ENCODE peak calls at places on chromosome 4, in nine cellular contexts. C, Z, I, G, L, K, Y, O and T are unnamed samples.

GRCh38 chr4:118270492-118270891 is 82.3 kb downstream of the PRSS12 start:
- DNase-seq in O (no peak), I (peak), Y (peak), K (no peak), C (no peak), G (no peak), L (no peak), Z (no peak), T (no peak)

GRCh38 chr4:25112349-25113008 is 47.8 kb downstream of the SEPSECS start:
- DNase-seq in O (no peak), L (no peak), G (no peak), I (peak), Z (no peak), K (peak), C (no peak), Y (no peak), T (no peak)

GRCh38 chr4:55884093-55884850 is 30.8 kb downstream of the EXOC1 start:
- DNase-seq in Z (no peak), O (no peak), C (no peak), K (no peak), I (no peak), L (no peak), G (no peak), Y (no peak), T (no peak)

GRCh38 chr4:114296126-114296525 is 302.5 kb upstream of the UGT8 start:
- DNase-seq in O (no peak), L (no peak), I (no peak), K (no peak), G (no peak), C (no peak), Z (no peak), Y (no peak), T (no peak)

GRCh38 chr4:88134536-88135361 is 23.7 kb downstream of the ABCG2 start:
- DNase-seq in L (no peak), C (no peak), G (no peak), Z (no peak), I (no peak), Y (no peak), K (no peak), O (no peak), T (no peak)

GRCh38 chr4:174198396-174199179 is 84.9 kb downstream of the FBXO8 start:
- DNase-seq in I (no peak), Y (no peak), G (no peak), O (no peak), L (peak), K (no peak), Z (no peak), C (no peak), T (no peak)

GRCh38 chr4:128572778-128573241 is 236.7 kb upstream of the JADE1 start:
- DNase-seq in I (no peak), G (no peak), Y (no peak), O (no peak), C (no peak), Z (no peak), K (no peak), L (no peak), T (no peak)

GRCh38 chr4:54548831-54549460 is 108.8 kb upstream of the KIT start:
- DNase-seq in L (no peak), C (no peak), O (no peak), Z (no peak), K (no peak), G (no peak), Y (no peak), I (no peak), T (no peak)

GRCh38 chr4:116066711-116067245 is 953.4 kb upstream of the NDST4 start:
- DNase-seq in I (no peak), Z (no peak), L (no peak), K (no peak), O (no peak), G (no peak), C (no peak), Y (no peak), T (no peak)

GRCh38 chr4:113591982-113592381 is 169.6 kb downstream of the CAMK2D start:
- DNase-seq in G (no peak), C (no peak), Y (no peak), Z (no peak), I (no peak), K (no peak), O (no peak), L (no peak), T (no peak)

GRCh38 chr4:6626066-6626465 is 14.4 kb upstream of the MRFAP1 start:
- DNase-seq in I (no peak), O (no peak), L (no peak), C (no peak), Z (no peak), G (no peak), Y (no peak), K (no peak), T (no peak)

GRCh38 chr4:35315419-35315818 is 928.9 kb downstream of the ARAP2 start:
- DNase-seq in Z (no peak), K (no peak), O (no peak), C (no peak), Y (no peak), I (no peak), L (no peak), G (no peak), T (no peak)

GRCh38 chr4:40662962-40663604 is 33.4 kb upstream of the RBM47 start:
- DNase-seq in C (no peak), I (peak), G (no peak), L (peak), K (no peak), Y (no peak), O (no peak), Z (peak), T (peak)

GRCh38 chr4:15063341-15063740 is 61.1 kb downstream of the CPEB2 start:
- DNase-seq in Y (no peak), Z (no peak), O (no peak), L (no peak), I (no peak), G (no peak), C (no peak), K (no peak), T (peak)

GRCh38 chr4:176902710-176903323 is 110.1 kb upstream of the VEGFC start:
- DNase-seq in L (no peak), O (no peak), Z (no peak), C (no peak), K (no peak), Y (no peak), I (peak), G (no peak), T (no peak)

GRCh38 chr4:181637186-181638105 is 605.8 kb upstream of the TENM3 start:
- DNase-seq in Z (no peak), O (no peak), L (no peak), I (no peak), Y (no peak), C (no peak), G (no peak), K (no peak), T (no peak)

GRCh38 chr4:86007042-86007441 is 352.8 kb downstream of the MAPK10 start:
- DNase-seq in G (no peak), L (no peak), O (no peak), Y (no peak), C (no peak), Z (no peak), I (no peak), K (no peak), T (no peak)

GRCh38 chr4:175946472-175947116 is 119.0 kb upstream of the WDR17 start:
- DNase-seq in G (no peak), O (no peak), C (no peak), K (no peak), I (no peak), L (no peak), Z (no peak), Y (no peak), T (no peak)

GRCh38 chr4:17027495-17027894 is 129.1 kb upstream of the LDB2 start:
- DNase-seq in C (no peak), L (no peak), I (no peak), O (no peak), K (no peak), Y (no peak), G (no peak), Z (no peak), T (peak)

GRCh38 chr4:7096264-7096663 is 28.4 kb upstream of the GRPEL1 start:
- DNase-seq in K (no peak), Z (no peak), C (no peak), G (no peak), L (no peak), I (peak), Y (no peak), O (no peak), T (no peak)

GRCh38 chr4:181860157-181860556 is 383.0 kb upstream of the TENM3 start:
- DNase-seq in Y (no peak), Z (no peak), G (no peak), I (no peak), O (no peak), K (no peak), C (no peak), L (no peak), T (no peak)

GRCh38 chr4:633406-633805 is 8.0 kb downstream of the PDE6B start:
- DNase-seq in I (no peak), Z (no peak), L (no peak), O (no peak), Y (no peak), C (no peak), K (no peak), G (no peak), T (no peak)

GRCh38 chr4:81472249-81473085 is 760 bp upstream of the RASGEF1B start:
- DNase-seq in I (peak), C (peak), Z (peak), G (peak), L (peak), O (no peak), K (peak), Y (no peak), T (no peak)

GRCh38 chr4:77619408-77619807 is 13.8 kb downstream of the CXCL13 start:
- DNase-seq in L (peak), I (no peak), C (peak), Z (no peak), Y (peak), O (no peak), G (no peak), K (no peak), T (no peak)

GRCh38 chr4:21304061-21304541 is 603.8 kb downstream of the PACRGL start:
- DNase-seq in L (no peak), O (no peak), Z (no peak), I (no peak), C (peak), Y (peak), K (no peak), G (no peak), T (no peak)

GRCh38 chr4:182306792-182307507 is 63.7 kb downstream of the TENM3 start:
- DNase-seq in I (no peak), C (no peak), L (no peak), G (no peak), K (no peak), O (no peak), Y (no peak), Z (no peak), T (no peak)

GRCh38 chr4:81919810-81920209 is 448.1 kb upstream of the RASGEF1B start:
- DNase-seq in C (no peak), I (no peak), O (no peak), K (no peak), G (no peak), Y (no peak), Z (no peak), L (no peak), T (no peak)

GRCh38 chr4:159191989-159192388 is 89.1 kb downstream of the RAPGEF2 start:
- DNase-seq in K (no peak), C (no peak), O (no peak), L (no peak), I (no peak), Z (no peak), G (no peak), Y (no peak), T (no peak)

GRCh38 chr4:72567821-72568620 is 1.0 kb downstream of the ADAMTS3 start:
- DNase-seq in G (no peak), I (peak), Z (peak), K (peak), Y (peak), O (no peak), C (peak), L (peak), T (peak)

GRCh38 chr4:175874290-175874689 is 62.2 kb upstream of the GPM6A start:
- DNase-seq in K (no peak), L (no peak), O (no peak), C (no peak), I (no peak), G (no peak), Z (no peak), Y (no peak), T (no peak)